ENCODE peak calls at places on chromosomes 16 and 17, in eight cellular contexts. C is brain microvascular endothelial cell, L is neural crest cell, A is fibroblast of lung, F is dorsolateral prefrontal cortex, M is progenitor cell of endocrine pancreas, G is heart right ventricle, K is Peyer's patch. W is an unnamed sample.

GRCh38 chr17:1829189-1829578 is 518 bp downstream of the SMYD4 start:
- DNase-seq in L (no peak), C (peak; percentile 9), F (no peak), M (no peak), K (peak; percentile 52), G (no peak), A (peak; percentile 5), W (peak; percentile 17)

GRCh38 chr17:8718001-8718563 is 26.6 kb downstream of the CCDC42 start:
- DNase-seq in L (no peak), F (no peak), M (no peak), K (no peak), G (no peak), A (no peak), C (no peak), W (no peak)

GRCh38 chr17:51461578-51462004 is 201.2 kb downstream of the UTP18 start:
- DNase-seq in A (peak; percentile 15), F (peak; percentile 52), L (peak; percentile 75), K (peak; percentile 68), G (peak; percentile 31), M (peak; percentile 37), C (peak; percentile 32), W (peak; percentile 30)

GRCh38 chr16:20166531-20167235 is 93.0 kb upstream of the GPR139 start:
- DNase-seq in K (no peak), G (no peak), L (no peak), A (no peak), F (no peak), C (no peak), M (no peak), W (no peak)

GRCh38 chr17:42023524-42024349 is 3.8 kb downstream of the NKIRAS2 start:
- DNase-seq in F (no peak), K (no peak), L (no peak), G (peak; percentile 38), M (no peak), C (no peak), A (peak; percentile 19), W (no peak)

GRCh38 chr17:18323507-18324139 is 8.5 kb downstream of the SMCR8 start:
- DNase-seq in C (no peak), F (no peak), G (no peak), L (no peak), M (no peak), A (no peak), K (no peak), W (no peak)

GRCh38 chr16:10218490-10219206 is 36.4 kb upstream of the GRIN2A start:
- DNase-seq in K (no peak), F (no peak), C (no peak), G (no peak), M (no peak), A (no peak), L (no peak), W (no peak)

GRCh38 chr16:8878523-8878911 is 3.6 kb upstream of the LITAFD start:
- DNase-seq in L (no peak), K (no peak), F (no peak), C (peak; percentile 42), A (peak; percentile 55), G (no peak), M (no peak), W (peak; percentile 89)

GRCh38 chr16:23284584-23284983 is 17.5 kb upstream of the SCNN1B start:
- DNase-seq in K (no peak), F (no peak), A (no peak), G (no peak), L (no peak), C (no peak), M (no peak), W (no peak)

GRCh38 chr16:88781140-88782077 is 3.6 kb downstream of the PIEZO1 start:
- DNase-seq in A (no peak), G (peak; percentile 37), K (peak; percentile 89), L (no peak), C (no peak), M (no peak), F (no peak), W (no peak)

GRCh38 chr17:9336817-9337216 is 238.8 kb downstream of the STX8 start:
- DNase-seq in K (no peak), C (no peak), M (no peak), G (no peak), F (no peak), A (no peak), L (no peak), W (no peak)

GRCh38 chr16:70594569-70594968 is 51.8 kb upstream of the IL34 start:
- DNase-seq in C (no peak), F (no peak), K (no peak), A (no peak), L (no peak), M (no peak), G (no peak), W (no peak)

GRCh38 chr16:22318690-22319358 is 21.6 kb downstream of the POLR3E start:
- DNase-seq in K (peak; percentile 70), A (peak; percentile 25), L (peak; percentile 28), C (peak; percentile 28), F (no peak), M (no peak), G (no peak), W (peak; percentile 27)

GRCh38 chr16:682493-683395 is 1.4 kb downstream of the JMJD8 start:
- DNase-seq in F (no peak), K (no peak), G (no peak), A (no peak), L (no peak), M (no peak), C (no peak), W (no peak)

GRCh38 chr17:8720596-8720995 is 24.0 kb downstream of the CCDC42 start:
- DNase-seq in C (no peak), F (no peak), L (no peak), K (no peak), M (no peak), G (no peak), A (no peak), W (no peak)

GRCh38 chr17:57552114-57552601 is 192.9 kb downstream of the CCDC182 start:
- DNase-seq in K (peak; percentile 72), F (no peak), G (peak; percentile 37), A (peak; percentile 34), M (no peak), L (peak; percentile 58), C (peak; percentile 18), W (peak; percentile 76)
- TF ChIP-seq CTCF in K (peak; percentile 16), F (peak; percentile 53), G (peak; percentile 52), A (peak; percentile 26), M (peak; percentile 59), L (peak; percentile 59), C (peak; percentile 82), W (peak; percentile 67)

GRCh38 chr16:81429045-81429521 is 15.5 kb upstream of the CMIP start:
- DNase-seq in F (no peak), L (no peak), K (peak; percentile 69), C (peak; percentile 53), A (peak; percentile 56), M (no peak), G (no peak), W (peak; percentile 56)
- TF ChIP-seq CTCF in F (peak; percentile 37), L (peak; percentile 59), K (peak; percentile 60), C (peak; percentile 78), A (peak; percentile 48), M (peak; percentile 66), G (peak; percentile 58), W (peak; percentile 66)

DNA sequence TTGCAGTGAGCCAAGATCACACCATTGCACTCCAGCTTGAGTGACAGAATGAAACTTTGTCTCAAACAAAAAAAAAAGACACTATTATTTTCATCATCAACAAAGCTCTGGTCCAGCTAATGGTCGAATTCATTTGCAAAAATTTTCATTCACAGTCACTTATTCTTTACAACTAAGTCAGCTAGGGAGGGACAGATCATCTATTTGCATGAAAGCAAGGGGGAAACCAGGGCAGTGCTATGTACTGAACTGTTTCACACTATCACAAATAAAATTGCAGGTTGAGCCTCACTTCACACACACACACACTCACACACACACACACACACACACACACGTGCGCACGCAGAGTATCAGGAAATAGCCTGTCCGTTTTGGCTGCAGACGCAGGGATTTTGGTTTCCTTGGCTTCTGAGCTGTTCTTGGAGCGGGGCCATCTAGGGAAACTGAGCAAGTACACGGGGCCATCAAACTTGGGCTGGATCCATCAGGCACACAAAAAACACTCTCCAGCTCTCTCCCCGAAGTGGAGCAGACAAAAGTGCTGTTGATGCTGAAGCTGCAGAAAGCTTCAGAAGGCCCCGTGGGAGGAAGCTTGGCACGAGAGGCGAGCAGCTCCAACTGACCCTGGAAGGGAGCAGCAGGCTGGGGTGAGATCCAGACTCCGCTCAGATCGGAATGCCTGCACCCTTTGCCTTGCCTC is 44.3 kb upstream of the HELZ start:
- DNase-seq in A (peak; percentile 88), C (peak; percentile 25), K (peak; percentile 57), G (peak; percentile 87), F (peak; percentile 62), L (no peak), M (no peak), W (peak; percentile 44)
- TF ChIP-seq CTCF in A (no peak), C (no peak), K (no peak), G (no peak), F (no peak), L (no peak), M (no peak), W (no peak)

GRCh38 chr17:31513731-31514427 is 122.4 kb downstream of the RAB11FIP4 start:
- DNase-seq in G (no peak), L (no peak), A (no peak), F (no peak), K (no peak), C (no peak), M (no peak), W (no peak)

GRCh38 chr17:31521632-31522283 is 130.3 kb downstream of the RAB11FIP4 start:
- DNase-seq in C (no peak), M (no peak), A (no peak), L (no peak), K (peak; percentile 71), G (no peak), F (no peak), W (no peak)

GRCh38 chr17:31518478-31518877 is 127.0 kb downstream of the RAB11FIP4 start:
- DNase-seq in L (no peak), C (no peak), M (no peak), F (no peak), A (no peak), K (no peak), G (no peak), W (no peak)

GRCh38 chr17:31515226-31515759 is 123.8 kb downstream of the RAB11FIP4 start:
- DNase-seq in G (no peak), L (no peak), F (no peak), K (no peak), A (no peak), C (no peak), M (no peak), W (no peak)

GRCh38 chr17:31517524-31517923 is 126.0 kb downstream of the RAB11FIP4 start:
- DNase-seq in A (no peak), L (no peak), C (no peak), F (no peak), M (no peak), G (no peak), K (no peak), W (no peak)
- TF ChIP-seq CTCF in A (peak; percentile 12), L (peak; percentile 34), C (peak; percentile 62), F (peak; percentile 34), M (peak; percentile 33), G (peak; percentile 36), K (peak; percentile 21), W (peak; percentile 38)